ENCODE peak calls at places on chromosomes 12 and 14, in four cellular contexts. K is AG09309, L is A549, A is fibroblast of lung. Q is an unnamed sample.

GRCh38 chr14:90483551-90483950 is 86.7 kb downstream of the CALM1 start:
- DNase-seq in K (no peak), L (no peak), A (no peak), Q (no peak)

GRCh38 chr12:120500577-120500976 is 4.7 kb downstream of the DYNLL1 start:
- DNase-seq in K (no peak), L (no peak), A (peak), Q (no peak)

GRCh38 chr12:73445658-73446324 is 1091.8 kb upstream of the ATXN7L3B start:
- DNase-seq in K (no peak), L (no peak), A (no peak), Q (peak)

GRCh38 chr14:75422169-75422568 is 5.7 kb upstream of the JDP2 start:
- DNase-seq in K (peak), L (peak), A (peak), Q (no peak)

GRCh38 chr14:61444215-61444768 is 122.9 kb downstream of the PRKCH start:
- DNase-seq in K (no peak), L (no peak), A (peak), Q (peak)

GRCh38 chr12:32126720-32127119 is 20.1 kb downstream of the BICD1 start:
- DNase-seq in K (no peak), L (no peak), A (no peak), Q (no peak)

GRCh38 chr14:20662968-20663731 is 21.2 kb upstream of the RNASE4 start:
- DNase-seq in K (peak), L (peak), A (peak), Q (peak)

GRCh38 chr12:77686760-77687159 is 143.9 kb upstream of the NAV3 start:
- DNase-seq in K (no peak), L (no peak), A (peak), Q (no peak)

GRCh38 chr12:57479376-57480115 is at the start of gene ARHGAP9:
- DNase-seq in K (no peak), L (no peak), A (no peak), Q (peak)

GRCh38 chr12:84619053-84619452 is 293.5 kb downstream of the SLC6A15 start:
- DNase-seq in K (no peak), L (peak), A (peak), Q (no peak)

GRCh38 chr14:102777711-102778615 is 714 bp downstream of the TRAF3 start:
- DNase-seq in K (no peak), L (no peak), A (peak), Q (no peak)

GRCh38 chr12:23950011-23950774 is 723 bp upstream of the SOX5 start:
- DNase-seq in K (no peak), L (no peak), A (no peak), Q (no peak)

GRCh38 chr12:46553911-46554310 is 181.3 kb upstream of the SLC38A2 start:
- DNase-seq in K (no peak), L (no peak), A (peak), Q (no peak)

GRCh38 chr14:101181717-101182313 is 278.3 kb upstream of the RTL1 start:
- DNase-seq in K (no peak), L (no peak), A (no peak), Q (no peak)

GRCh38 chr12:31504625-31505222 is 86.2 kb downstream of the DENND5B start:
- DNase-seq in K (no peak), L (no peak), A (no peak), Q (no peak)

GRCh38 chr12:91778938-91779400 is 366.7 kb downstream of the BTG1 start:
- DNase-seq in K (peak), L (peak), A (peak), Q (peak)

GRCh38 chr12:103523771-103524170 is 28.0 kb upstream of the C12orf42 start:
- DNase-seq in K (no peak), L (no peak), A (no peak), Q (no peak)

GRCh38 chr12:124914392-124915248 is at the start of gene UBC:
- DNase-seq in K (peak), L (no peak), A (peak), Q (peak)

GRCh38 chr14:70919774-70920173 is 12.5 kb downstream of the PCNX1 start:
- DNase-seq in K (no peak), L (no peak), A (peak), Q (no peak)

GRCh38 chr12:97131220-97131981 is 224.3 kb downstream of the NEDD1 start:
- DNase-seq in K (no peak), L (no peak), A (no peak), Q (no peak)

GRCh38 chr12:110279976-110280783 is 867 bp upstream of the ATP2A2 start:
- DNase-seq in K (no peak), L (peak), A (no peak), Q (peak)

GRCh38 chr12:108637631-108638030 is 3.9 kb upstream of the SELPLG start:
- DNase-seq in K (no peak), L (no peak), A (no peak), Q (no peak)

GRCh38 chr12:60494249-60494648 is 898.4 kb downstream of the SLC16A7 start:
- DNase-seq in K (peak), L (peak), A (peak), Q (peak)

GRCh38 chr14:75125617-75126016 is 1.2 kb downstream of the NEK9 start:
- DNase-seq in K (peak), L (no peak), A (peak), Q (no peak)

GRCh38 chr14:91012050-91012449 is 48.4 kb downstream of the RPS6KA5 start:
- DNase-seq in K (no peak), L (no peak), A (no peak), Q (no peak)

GRCh38 chr14:24280797-24281460 is 9.5 kb upstream of the RABGGTA start:
- DNase-seq in K (no peak), L (no peak), A (no peak), Q (no peak)

GRCh38 chr14:94421316-94421715 is 31.3 kb downstream of the SERPINA11 start:
- DNase-seq in K (no peak), L (no peak), A (no peak), Q (no peak)

GRCh38 chr14:105541218-105541617 is 14.8 kb downstream of the TMEM121 start:
- DNase-seq in K (no peak), L (no peak), A (no peak), Q (no peak)

GRCh38 chr12:118120579-118121363 is 15.2 kb upstream of the PEBP1 start:
- DNase-seq in K (no peak), L (peak), A (peak), Q (peak)

GRCh38 chr12:12032260-12032761 is 38.4 kb upstream of the BCL2L14 start:
- DNase-seq in K (no peak), L (no peak), A (no peak), Q (no peak)

GRCh38 chr12:87801860-87802720 is 227.1 kb downstream of the C12orf50 start:
- DNase-seq in K (no peak), L (no peak), A (peak), Q (no peak)

DNA sequence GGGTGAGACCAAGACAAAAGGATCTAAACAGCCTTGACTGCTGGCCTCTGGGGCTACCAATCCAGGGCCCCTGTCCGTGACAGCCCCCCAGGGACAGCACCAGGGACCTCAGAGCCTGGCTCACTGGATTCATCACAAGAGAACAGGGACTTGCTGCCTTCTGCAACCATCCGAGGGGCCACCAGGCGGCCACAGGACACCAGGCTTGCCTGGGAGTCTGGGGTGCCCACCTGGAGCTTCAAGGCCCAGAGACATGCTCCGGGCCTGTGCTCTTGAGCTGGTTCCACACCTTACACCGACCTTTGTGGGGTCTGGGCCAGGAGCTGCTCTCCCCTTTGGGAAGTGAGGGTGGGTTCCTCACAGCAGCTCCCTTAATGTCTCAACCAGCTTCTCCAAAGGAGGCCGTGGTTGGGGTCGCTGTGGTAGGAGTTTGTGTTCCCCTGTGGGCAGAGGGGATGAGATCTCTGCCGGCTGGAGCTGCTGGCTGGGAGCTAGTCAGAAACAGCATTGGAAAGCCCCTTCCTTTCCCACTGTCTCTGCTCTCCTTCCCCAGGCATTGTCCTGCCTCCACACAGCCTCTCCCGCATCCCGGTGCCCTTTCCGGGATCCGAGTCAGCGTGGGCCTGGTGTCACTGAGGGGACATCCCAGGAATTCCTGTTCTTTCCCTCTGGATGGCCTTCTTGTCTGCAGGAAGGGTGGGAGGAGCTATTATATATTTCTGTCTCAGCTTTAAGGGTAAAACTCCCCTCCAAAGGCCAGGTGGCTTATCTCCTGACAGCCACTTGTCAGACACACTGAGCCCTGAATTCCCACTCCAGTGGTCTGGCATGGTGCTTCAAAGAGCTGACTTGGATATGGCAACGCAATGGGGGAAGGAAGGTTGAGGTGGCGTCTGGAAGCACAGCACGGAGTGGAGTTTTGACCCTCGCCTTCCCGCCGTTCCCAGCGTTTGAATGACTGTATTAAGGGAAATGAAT is 5.1 kb upstream of the PAPLN start:
- DNase-seq in K (no peak), L (peak), A (no peak), Q (peak)
- TF ChIP-seq CTCF in K (peak), L (peak), A (peak), Q (peak)

GRCh38 chr12:20801035-20801434 is 9.5 kb upstream of the SLCO1B3 start:
- DNase-seq in K (no peak), L (no peak), A (no peak), Q (no peak)

GRCh38 chr12:20792971-20793370 is 17.5 kb upstream of the SLCO1B3 start:
- DNase-seq in K (no peak), L (no peak), A (no peak), Q (no peak)

GRCh38 chr12:20800160-20800559 is 10.3 kb upstream of the SLCO1B3 start:
- DNase-seq in K (no peak), L (no peak), A (no peak), Q (no peak)

DNA sequence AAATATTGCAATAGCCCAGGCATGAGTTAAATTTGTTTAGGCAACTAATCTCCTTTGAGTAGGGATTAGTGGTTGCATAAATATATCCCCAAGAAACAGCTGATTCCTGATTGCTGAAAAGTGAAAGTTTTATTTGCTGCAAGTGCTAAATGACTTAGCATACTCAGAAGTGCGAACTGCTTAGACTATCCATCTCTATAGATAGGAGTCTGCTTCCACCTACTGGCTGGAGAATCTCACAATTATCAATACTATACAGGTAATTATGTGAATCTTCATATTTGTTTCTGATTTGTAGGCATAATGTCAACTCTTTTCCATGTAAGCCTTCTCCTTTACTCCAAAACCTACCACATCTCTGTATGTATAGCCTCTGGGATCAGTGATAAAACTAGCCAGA is 11.9 kb upstream of the SLCO1B3 start:
- DNase-seq in K (no peak), L (no peak), A (no peak), Q (no peak)
- TF ChIP-seq CTCF in K (peak), L (peak), A (peak), Q (no peak)

GRCh38 chr12:6627598-6627997 is 8.2 kb downstream of the LPAR5 start:
- DNase-seq in K (no peak), L (no peak), A (no peak), Q (peak)
- TF ChIP-seq CTCF in K (no peak), L (no peak), A (no peak), Q (no peak)

GRCh38 chr14:88611878-88612277 is 49.0 kb downstream of the ZC3H14 start:
- DNase-seq in K (no peak), L (no peak), A (no peak), Q (no peak)
- TF ChIP-seq CTCF in K (no peak), L (no peak), A (no peak), Q (no peak)

GRCh38 chr12:100346660-100347059 is 10.2 kb upstream of the SLC17A8 start:
- DNase-seq in K (no peak), L (no peak), A (no peak), Q (no peak)

GRCh38 chr12:100345020-100345767 is 11.7 kb upstream of the SLC17A8 start:
- DNase-seq in K (no peak), L (no peak), A (no peak), Q (no peak)

DNA sequence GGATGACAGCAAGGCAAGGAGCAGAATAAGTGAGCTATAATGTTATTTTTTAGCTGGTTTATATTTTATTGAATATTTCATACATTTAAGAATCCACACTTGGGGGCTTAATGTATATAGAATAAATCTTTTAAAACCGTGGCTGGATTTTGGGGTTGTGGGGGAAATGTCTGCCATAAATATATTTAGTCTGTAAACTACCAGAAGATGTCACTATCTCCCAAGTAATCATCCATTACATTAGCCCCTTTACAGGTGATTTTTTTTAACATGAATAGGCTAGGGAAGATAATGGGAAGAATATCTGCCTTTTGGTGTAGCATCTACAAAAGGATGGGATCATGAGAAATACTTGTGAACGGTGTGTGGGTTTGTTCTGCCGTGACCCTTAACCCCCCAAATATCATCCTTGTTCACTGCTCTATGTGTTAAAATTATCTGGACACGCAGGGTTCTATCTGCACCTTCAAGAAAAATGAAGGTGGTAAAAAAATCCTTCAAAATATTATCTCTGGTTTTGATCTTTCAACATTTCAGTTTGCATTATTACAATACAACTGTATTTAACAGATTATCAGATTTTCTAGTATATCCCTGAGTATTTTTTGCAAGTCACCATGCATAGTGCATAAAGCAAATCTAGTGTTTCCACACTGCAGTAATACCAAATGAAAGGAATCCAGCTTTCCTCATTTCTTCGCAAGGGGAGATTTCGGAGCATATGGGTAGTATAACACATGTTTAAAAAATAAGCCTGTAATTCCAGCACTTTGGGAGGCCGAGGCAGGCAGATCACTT is 8.0 kb upstream of the SLC17A8 start:
- DNase-seq in K (no peak), L (peak), A (peak), Q (no peak)
- TF ChIP-seq CTCF in K (peak), L (peak), A (no peak), Q (no peak)

Q was measured in GM20000.